ENCODE peak calls at places on chromosomes 5 and 9, in eight cellular contexts. One of them, this sample, is unnamed. For H3K4me1, the result is how much of the 10 kb centered on the place peaks cover.

GRCh38 chr9:73719660-73720059 is 568.0 kb downstream of the ANXA1 start:
- DNase-seq in pancreas: no peak
- DNase-seq in heart right ventricle: no peak
- DNase-seq in thyroid gland: no peak
- DNase-seq in ovary: no peak
- DNase-seq in lung: no peak
- DNase-seq in CD8-positive, alpha-beta T cell: no peak
- DNase-seq in PC-9: no peak
- DNase-seq in this sample: no peak

GRCh38 chr5:98564836-98565235 is 208.6 kb upstream of the RGMB start:
- DNase-seq in pancreas: no peak
- DNase-seq in heart right ventricle: no peak
- DNase-seq in thyroid gland: no peak
- DNase-seq in ovary: no peak
- DNase-seq in lung: no peak
- DNase-seq in CD8-positive, alpha-beta T cell: no peak
- DNase-seq in PC-9: no peak
- DNase-seq in this sample: no peak

GRCh38 chr9:128275198-128276007 is at the start of gene GOLGA2:
- DNase-seq in pancreas: no peak
- DNase-seq in heart right ventricle: peak
- DNase-seq in thyroid gland: peak
- DNase-seq in ovary: no peak
- DNase-seq in lung: peak
- DNase-seq in CD8-positive, alpha-beta T cell: peak
- DNase-seq in PC-9: no peak
- DNase-seq in this sample: no peak

GRCh38 chr9:108272350-108272899 is 583.4 kb downstream of the ACTL7B start:
- DNase-seq in pancreas: peak
- DNase-seq in heart right ventricle: peak
- DNase-seq in thyroid gland: peak
- DNase-seq in ovary: peak
- DNase-seq in lung: peak
- DNase-seq in CD8-positive, alpha-beta T cell: no peak
- DNase-seq in PC-9: peak
- DNase-seq in this sample: peak

GRCh38 chr9:13607746-13608445 is 328.4 kb upstream of the MPDZ start:
- DNase-seq in pancreas: no peak
- DNase-seq in heart right ventricle: peak
- DNase-seq in thyroid gland: no peak
- DNase-seq in ovary: no peak
- DNase-seq in lung: no peak
- DNase-seq in CD8-positive, alpha-beta T cell: no peak
- DNase-seq in PC-9: no peak
- DNase-seq in this sample: no peak

GRCh38 chr5:141001854-141002666 is 35.8 kb downstream of the PCDHAC2 start:
- DNase-seq in pancreas: no peak
- DNase-seq in heart right ventricle: no peak
- DNase-seq in thyroid gland: peak
- DNase-seq in ovary: peak
- DNase-seq in lung: peak
- DNase-seq in CD8-positive, alpha-beta T cell: no peak
- DNase-seq in PC-9: peak
- DNase-seq in this sample: no peak

GRCh38 chr9:125764198-125764597 is 17.0 kb downstream of the PBX3 start:
- DNase-seq in pancreas: no peak
- DNase-seq in heart right ventricle: no peak
- DNase-seq in thyroid gland: no peak
- DNase-seq in ovary: no peak
- DNase-seq in lung: no peak
- DNase-seq in CD8-positive, alpha-beta T cell: no peak
- DNase-seq in PC-9: no peak
- DNase-seq in this sample: no peak

GRCh38 chr5:143011621-143012020 is 241.4 kb downstream of the ARHGAP26 start:
- DNase-seq in pancreas: no peak
- DNase-seq in heart right ventricle: no peak
- DNase-seq in thyroid gland: no peak
- DNase-seq in ovary: no peak
- DNase-seq in lung: no peak
- DNase-seq in CD8-positive, alpha-beta T cell: no peak
- DNase-seq in PC-9: no peak
- DNase-seq in this sample: no peak

GRCh38 chr5:6615416-6615815 is 17.4 kb downstream of the NSUN2 start:
- DNase-seq in pancreas: no peak
- DNase-seq in heart right ventricle: no peak
- DNase-seq in thyroid gland: no peak
- DNase-seq in ovary: no peak
- DNase-seq in lung: no peak
- DNase-seq in CD8-positive, alpha-beta T cell: no peak
- DNase-seq in PC-9: no peak
- DNase-seq in this sample: no peak

DNA sequence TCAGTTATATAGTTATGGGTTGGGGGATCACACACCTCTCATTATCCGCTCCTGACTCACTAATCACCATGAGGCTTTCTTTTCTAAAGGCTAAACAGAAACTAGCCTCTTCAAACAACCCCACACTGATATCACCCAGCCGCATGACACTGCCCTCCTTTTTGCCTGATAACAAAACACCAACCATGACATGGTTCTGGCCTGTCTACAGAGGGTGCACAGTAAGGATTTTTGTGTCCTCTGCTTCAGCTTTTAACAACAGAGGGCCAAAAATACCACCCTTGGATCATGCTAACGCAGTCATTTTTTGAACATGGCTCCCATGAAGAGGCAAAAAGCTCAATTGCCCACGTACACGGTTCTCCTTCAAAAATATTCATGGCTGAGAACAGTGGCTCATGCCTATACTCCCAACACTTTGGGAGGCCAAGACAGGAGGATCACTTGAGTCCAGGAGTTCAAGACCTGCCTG is 4.0 kb downstream of the CMBL start:
- DNase-seq in pancreas: no peak
- DNase-seq in heart right ventricle: no peak
- DNase-seq in thyroid gland: no peak
- DNase-seq in ovary: no peak
- DNase-seq in lung: no peak
- DNase-seq in CD8-positive, alpha-beta T cell: no peak
- DNase-seq in PC-9: no peak
- DNase-seq in this sample: no peak
- H3K4me1 ChIP-seq in pancreas: under half
- H3K4me1 ChIP-seq in heart right ventricle: under half
- H3K4me1 ChIP-seq in thyroid gland: under half
- H3K4me1 ChIP-seq in ovary: under half
- H3K4me1 ChIP-seq in lung: under half
- H3K4me1 ChIP-seq in CD8-positive, alpha-beta T cell: under half
- H3K4me1 ChIP-seq in PC-9: under half
- H3K4me1 ChIP-seq in this sample: under half

DNA sequence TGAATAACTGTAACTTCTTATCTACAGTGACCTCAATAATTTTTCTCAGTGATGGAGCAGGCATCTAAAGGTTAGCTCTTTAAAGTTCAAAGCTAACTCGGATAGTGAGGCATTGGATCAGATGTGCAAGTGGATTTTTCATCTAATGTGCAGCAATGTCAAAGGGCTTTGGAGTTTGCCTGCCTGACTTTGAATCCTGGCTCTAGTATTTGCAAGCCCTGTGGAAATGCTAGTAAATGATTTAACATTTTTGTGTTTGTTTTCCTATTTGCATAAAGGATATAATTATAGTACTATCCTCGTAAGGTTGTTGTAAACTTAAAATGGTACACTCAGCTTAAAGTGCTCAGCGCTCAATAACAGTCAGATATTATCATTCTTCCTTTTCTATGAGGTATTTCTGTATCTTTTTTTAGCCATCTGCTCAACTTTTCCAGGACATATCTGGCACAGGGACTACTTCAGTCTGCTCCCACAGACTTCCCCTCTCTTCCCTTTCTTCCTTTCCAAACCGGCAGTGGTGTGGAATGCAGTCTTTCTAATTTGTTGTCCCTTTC is 163.8 kb upstream of the ELL2 start:
- DNase-seq in pancreas: no peak
- DNase-seq in heart right ventricle: peak
- DNase-seq in thyroid gland: no peak
- DNase-seq in ovary: no peak
- DNase-seq in lung: no peak
- DNase-seq in CD8-positive, alpha-beta T cell: no peak
- DNase-seq in PC-9: no peak
- DNase-seq in this sample: no peak
- H3K4me3 ChIP-seq in pancreas: no peak
- H3K4me3 ChIP-seq in heart right ventricle: no peak
- H3K4me3 ChIP-seq in thyroid gland: no peak
- H3K4me3 ChIP-seq in ovary: no peak
- H3K4me3 ChIP-seq in lung: no peak
- H3K4me3 ChIP-seq in CD8-positive, alpha-beta T cell: no peak
- H3K4me3 ChIP-seq in PC-9: no peak
- H3K4me3 ChIP-seq in this sample: no peak

GRCh38 chr5:165360366-165361142 is 1855.1 kb downstream of the MAT2B start:
- DNase-seq in pancreas: no peak
- DNase-seq in heart right ventricle: no peak
- DNase-seq in thyroid gland: no peak
- DNase-seq in ovary: no peak
- DNase-seq in lung: no peak
- DNase-seq in CD8-positive, alpha-beta T cell: no peak
- DNase-seq in PC-9: no peak
- DNase-seq in this sample: no peak

GRCh38 chr5:165361143-165361542 is 1855.7 kb downstream of the MAT2B start:
- DNase-seq in pancreas: no peak
- DNase-seq in heart right ventricle: no peak
- DNase-seq in thyroid gland: no peak
- DNase-seq in ovary: no peak
- DNase-seq in lung: no peak
- DNase-seq in CD8-positive, alpha-beta T cell: no peak
- DNase-seq in PC-9: no peak
- DNase-seq in this sample: no peak
- TF ChIP-seq CTCF in pancreas: no peak
- TF ChIP-seq CTCF in heart right ventricle: no peak
- TF ChIP-seq CTCF in thyroid gland: no peak
- TF ChIP-seq CTCF in ovary: no peak
- TF ChIP-seq CTCF in lung: no peak
- TF ChIP-seq CTCF in CD8-positive, alpha-beta T cell: no peak
- TF ChIP-seq CTCF in PC-9: no peak
- TF ChIP-seq CTCF in this sample: no peak

GRCh38 chr9:137035937-137036336 is 4.0 kb upstream of the FUT7 start:
- DNase-seq in pancreas: no peak
- DNase-seq in heart right ventricle: no peak
- DNase-seq in thyroid gland: peak
- DNase-seq in ovary: no peak
- DNase-seq in lung: no peak
- DNase-seq in CD8-positive, alpha-beta T cell: no peak
- DNase-seq in PC-9: no peak
- DNase-seq in this sample: no peak

GRCh38 chr9:137032893-137033292 is 1.0 kb upstream of the FUT7 start:
- DNase-seq in pancreas: no peak
- DNase-seq in heart right ventricle: peak
- DNase-seq in thyroid gland: no peak
- DNase-seq in ovary: no peak
- DNase-seq in lung: no peak
- DNase-seq in CD8-positive, alpha-beta T cell: no peak
- DNase-seq in PC-9: no peak
- DNase-seq in this sample: no peak

GRCh38 chr9:137035507-137035834 is 3.6 kb upstream of the FUT7 start:
- DNase-seq in pancreas: no peak
- DNase-seq in heart right ventricle: no peak
- DNase-seq in thyroid gland: no peak
- DNase-seq in ovary: no peak
- DNase-seq in lung: no peak
- DNase-seq in CD8-positive, alpha-beta T cell: no peak
- DNase-seq in PC-9: no peak
- DNase-seq in this sample: no peak

GRCh38 chr9:137034039-137034708 is 2.3 kb upstream of the FUT7 start:
- DNase-seq in pancreas: no peak
- DNase-seq in heart right ventricle: no peak
- DNase-seq in thyroid gland: no peak
- DNase-seq in ovary: no peak
- DNase-seq in lung: no peak
- DNase-seq in CD8-positive, alpha-beta T cell: no peak
- DNase-seq in PC-9: peak
- DNase-seq in this sample: peak

DNA sequence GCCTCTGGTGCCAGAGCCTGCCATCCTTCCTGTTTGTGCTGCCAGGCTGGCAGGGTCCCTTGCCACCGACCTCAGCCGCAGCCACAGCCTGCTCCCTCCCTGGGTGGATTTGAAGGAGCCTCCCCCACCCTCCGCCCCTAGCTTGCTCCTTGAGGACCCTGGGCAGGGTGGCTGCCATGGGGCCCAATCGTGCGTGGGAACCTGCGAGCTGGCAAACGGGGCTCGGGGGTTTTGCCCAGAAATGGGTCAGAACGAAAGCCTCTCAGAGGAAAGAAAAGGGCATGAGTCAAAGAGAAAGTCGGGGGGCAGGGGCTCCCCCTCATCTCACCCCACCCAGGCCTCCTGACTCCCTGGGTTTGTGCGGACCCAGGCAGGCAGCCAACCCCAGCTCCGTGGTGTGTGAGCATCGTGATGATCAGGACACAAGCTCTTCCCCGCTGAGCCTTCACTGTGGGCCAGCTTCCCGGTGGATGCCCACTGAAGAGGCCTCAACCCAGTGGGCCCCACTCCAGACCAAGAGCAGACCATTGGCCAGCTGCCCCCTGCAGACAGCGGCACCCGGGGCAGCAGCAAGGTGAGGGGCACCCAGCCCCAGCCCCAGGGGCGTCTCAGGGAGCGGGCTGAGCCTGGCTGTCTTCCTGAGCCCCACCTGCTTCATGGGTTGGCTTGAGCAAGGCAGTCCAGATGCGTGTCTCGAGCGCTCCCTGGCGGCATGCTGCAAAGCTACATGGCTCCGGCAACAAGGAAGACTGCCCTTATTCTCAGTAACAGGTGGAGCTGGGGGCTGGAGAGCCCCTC is 3.0 kb upstream of the FUT7 start:
- DNase-seq in pancreas: peak
- DNase-seq in heart right ventricle: peak
- DNase-seq in thyroid gland: peak
- DNase-seq in ovary: peak
- DNase-seq in lung: peak
- DNase-seq in CD8-positive, alpha-beta T cell: peak
- DNase-seq in PC-9: peak
- DNase-seq in this sample: peak
- H3K4me1 ChIP-seq in pancreas: under half
- H3K4me1 ChIP-seq in heart right ventricle: under half
- H3K4me1 ChIP-seq in thyroid gland: under half
- H3K4me1 ChIP-seq in ovary: under half
- H3K4me1 ChIP-seq in lung: under half
- H3K4me1 ChIP-seq in CD8-positive, alpha-beta T cell: under half
- H3K4me1 ChIP-seq in PC-9: under half
- H3K4me1 ChIP-seq in this sample: under half

GRCh38 chr9:82385633-82386032 is 397.1 kb downstream of the SPATA31D1 start:
- DNase-seq in pancreas: no peak
- DNase-seq in heart right ventricle: no peak
- DNase-seq in thyroid gland: no peak
- DNase-seq in ovary: no peak
- DNase-seq in lung: no peak
- DNase-seq in CD8-positive, alpha-beta T cell: no peak
- DNase-seq in PC-9: no peak
- DNase-seq in this sample: no peak
- H3K4me3 ChIP-seq in pancreas: no peak
- H3K4me3 ChIP-seq in heart right ventricle: no peak
- H3K4me3 ChIP-seq in thyroid gland: no peak
- H3K4me3 ChIP-seq in ovary: no peak
- H3K4me3 ChIP-seq in lung: no peak
- H3K4me3 ChIP-seq in CD8-positive, alpha-beta T cell: no peak
- H3K4me3 ChIP-seq in PC-9: no peak
- H3K4me3 ChIP-seq in this sample: no peak

GRCh38 chr5:81749562-81750307 is 1.2 kb downstream of the SSBP2 start:
- DNase-seq in pancreas: peak
- DNase-seq in heart right ventricle: peak
- DNase-seq in thyroid gland: peak
- DNase-seq in ovary: peak
- DNase-seq in lung: peak
- DNase-seq in CD8-positive, alpha-beta T cell: peak
- DNase-seq in PC-9: peak
- DNase-seq in this sample: peak
- TF ChIP-seq CTCF in pancreas: no peak
- TF ChIP-seq CTCF in heart right ventricle: no peak
- TF ChIP-seq CTCF in thyroid gland: no peak
- TF ChIP-seq CTCF in ovary: no peak
- TF ChIP-seq CTCF in lung: no peak
- TF ChIP-seq CTCF in CD8-positive, alpha-beta T cell: no peak
- TF ChIP-seq CTCF in PC-9: no peak
- TF ChIP-seq CTCF in this sample: no peak

This sample was measured in mucosa of descending colon.